ENCODE peak calls at places on chromosomes 3 and 15, in eight cellular contexts. W is heart right ventricle; V is GM23338; X is psoas muscle; U is cardiac muscle cell; D is suprapubic skin; K is effector memory CD4-positive, alpha-beta T cell; L is PC-9. Y is an unnamed sample.

GRCh38 chr15:62732078-62732477 is 310.5 kb upstream of the TPM1 start:
- DNase-seq in W (no peak), V (no peak), X (no peak), U (peak; percentile 59), D (no peak), K (no peak), L (no peak), Y (no peak)

GRCh38 chr15:65611888-65612615 is 1.1 kb upstream of the INTS14 start:
- DNase-seq in W (no peak), V (peak; percentile 24), X (no peak), U (no peak), D (no peak), K (no peak), L (no peak), Y (no peak)

GRCh38 chr15:41926184-41927056 is 32.6 kb upstream of the SPTBN5 start:
- DNase-seq in W (no peak), V (peak; percentile 46), X (no peak), U (no peak), D (no peak), K (no peak), L (no peak), Y (no peak)

GRCh38 chr3:16917980-16918682 is 33.4 kb downstream of the PLCL2 start:
- DNase-seq in W (no peak), V (no peak), X (no peak), U (no peak), D (no peak), K (no peak), L (no peak), Y (no peak)

GRCh38 chr3:128787256-128788253 is 61.6 kb downstream of the RAB7A start:
- DNase-seq in W (no peak), V (peak; percentile 82), X (no peak), U (peak; percentile 55), D (no peak), K (peak; percentile 32), L (peak; percentile 70), Y (no peak)

GRCh38 chr3:150253622-150254021 is 154.5 kb upstream of the TSC22D2 start:
- DNase-seq in W (peak; percentile 19), V (no peak), X (no peak), U (no peak), D (no peak), K (no peak), L (no peak), Y (no peak)

GRCh38 chr3:164040991-164041390 is 1037.3 kb downstream of the SI start:
- DNase-seq in W (no peak), V (no peak), X (no peak), U (no peak), D (no peak), K (no peak), L (no peak), Y (no peak)

GRCh38 chr15:93071469-93071891 is 17.5 kb downstream of the RGMA start:
- DNase-seq in W (no peak), V (no peak), X (no peak), U (peak; percentile 64), D (peak; percentile 56), K (no peak), L (no peak), Y (no peak)

GRCh38 chr3:11384074-11384473 is 111.9 kb downstream of the ATG7 start:
- DNase-seq in W (no peak), V (no peak), X (no peak), U (peak; percentile 69), D (no peak), K (no peak), L (no peak), Y (no peak)

GRCh38 chr3:46466273-46466672 is 1.6 kb upstream of the LTF start:
- DNase-seq in W (no peak), V (no peak), X (no peak), U (peak; percentile 24), D (no peak), K (no peak), L (no peak), Y (peak; percentile 56)

GRCh38 chr15:38696120-38696727 is 131.6 kb upstream of the RASGRP1 start:
- DNase-seq in W (no peak), V (no peak), X (no peak), U (peak; percentile 35), D (peak; percentile 60), K (peak; percentile 45), L (no peak), Y (no peak)

GRCh38 chr3:48543271-48543866 is 13.2 kb downstream of the PFKFB4 start:
- DNase-seq in W (peak; percentile 58), V (no peak), X (peak; percentile 51), U (no peak), D (no peak), K (no peak), L (peak; percentile 83), Y (peak; percentile 67)

GRCh38 chr3:125322166-125322565 is 53.0 kb downstream of the ZNF148 start:
- DNase-seq in W (no peak), V (no peak), X (no peak), U (peak; percentile 21), D (no peak), K (no peak), L (no peak), Y (no peak)

GRCh38 chr3:190537131-190537530 is 23.2 kb downstream of the IL1RAP start:
- DNase-seq in W (no peak), V (no peak), X (no peak), U (no peak), D (no peak), K (no peak), L (no peak), Y (no peak)

GRCh38 chr3:169120928-169121327 is 542.6 kb downstream of the MECOM start:
- DNase-seq in W (no peak), V (no peak), X (no peak), U (no peak), D (no peak), K (no peak), L (no peak), Y (no peak)

GRCh38 chr3:101942356-101942755 is 93.0 kb downstream of the NFKBIZ start:
- DNase-seq in W (no peak), V (no peak), X (no peak), U (no peak), D (no peak), K (no peak), L (no peak), Y (no peak)

GRCh38 chr3:184733181-184733580 is 21.3 kb upstream of the MAGEF1 start:
- DNase-seq in W (no peak), V (no peak), X (no peak), U (no peak), D (no peak), K (no peak), L (peak; percentile 69), Y (peak; percentile 26)

GRCh38 chr15:59299919-59300617 is 72.6 kb downstream of the MYO1E start:
- DNase-seq in W (peak; percentile 78), V (no peak), X (peak; percentile 75), U (peak; percentile 98), D (peak; percentile 91), K (peak; percentile 33), L (peak; percentile 93), Y (peak; percentile 91)
- H3K4me1 ChIP-seq in W (peaks cover 76% of the 10 kb centered on the region), V (peaks cover 37% of the 10 kb centered on the region), X (peaks cover 48% of the 10 kb centered on the region), U (no peaks in the 10 kb centered on the region), D (peaks cover 41% of the 10 kb centered on the region), K (peaks cover 13% of the 10 kb centered on the region), L (peaks cover 99% of the 10 kb centered on the region), Y (peaks cover 34% of the 10 kb centered on the region)

GRCh38 chr15:44471885-44472284 is 44.5 kb downstream of the CTDSPL2 start:
- DNase-seq in W (no peak), V (no peak), X (no peak), U (no peak), D (no peak), K (no peak), L (no peak), Y (no peak)

DNA sequence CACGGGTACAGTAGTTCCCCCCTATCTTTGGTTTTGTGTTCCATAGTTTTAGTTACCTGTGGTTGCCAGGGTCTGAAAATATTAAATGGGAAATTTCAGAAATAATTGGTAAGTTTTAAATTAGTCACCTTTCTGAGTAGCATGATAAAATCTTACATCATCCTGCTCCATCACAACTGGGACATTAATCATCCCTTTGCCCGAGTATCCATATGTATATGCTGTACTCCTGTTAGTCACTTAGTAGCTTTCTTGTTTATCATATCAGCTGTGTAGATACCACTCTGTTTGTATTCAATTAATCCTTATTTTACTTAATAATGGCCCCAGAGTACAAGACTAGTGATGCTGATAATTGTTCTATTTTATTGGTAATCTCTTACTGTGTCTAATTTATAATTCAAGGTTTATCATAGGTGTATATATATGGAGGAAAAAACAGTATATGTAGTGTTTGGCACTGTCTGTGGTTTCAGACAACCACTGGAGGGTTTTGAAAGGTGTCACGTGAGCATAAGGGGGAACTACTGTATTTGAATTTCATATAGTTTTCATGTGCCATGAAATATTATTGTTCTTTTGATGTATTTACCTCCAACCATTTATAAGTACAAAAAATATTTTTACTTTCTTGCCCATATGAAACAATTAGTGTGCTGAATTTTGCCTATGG is 41.4 kb downstream of the CTDSPL2 start:
- DNase-seq in W (no peak), V (no peak), X (no peak), U (peak; percentile 50), D (no peak), K (no peak), L (peak; percentile 42), Y (no peak)
- H3K4me3 ChIP-seq in W (no peak overlapping the region), V (no peak overlapping the region), X (no peak overlapping the region), U (no peak overlapping the region), D (no peak overlapping the region), K (no peak overlapping the region), L (no peak overlapping the region), Y (no peak overlapping the region)

GRCh38 chr15:48564690-48565089 is 80.8 kb downstream of the FBN1 start:
- DNase-seq in W (no peak), V (no peak), X (no peak), U (no peak), D (no peak), K (no peak), L (no peak), Y (no peak)
- H3K4me1 ChIP-seq in W (peaks cover 33% of the 10 kb centered on the region), V (no peaks in the 10 kb centered on the region), X (no peaks in the 10 kb centered on the region), U (no peaks in the 10 kb centered on the region), D (peaks cover 16% of the 10 kb centered on the region), K (no peaks in the 10 kb centered on the region), L (peaks cover 23% of the 10 kb centered on the region), Y (no peaks in the 10 kb centered on the region)

GRCh38 chr3:56629451-56629850 is 53.6 kb downstream of the TASOR start:
- DNase-seq in W (no peak), V (no peak), X (no peak), U (no peak), D (no peak), K (no peak), L (no peak), Y (no peak)

GRCh38 chr3:56630966-56631365 is 52.1 kb downstream of the TASOR start:
- DNase-seq in W (no peak), V (no peak), X (no peak), U (no peak), D (no peak), K (no peak), L (no peak), Y (no peak)

GRCh38 chr3:56633602-56634371 is 49.3 kb downstream of the TASOR start:
- DNase-seq in W (peak; percentile 50), V (no peak), X (no peak), U (no peak), D (no peak), K (no peak), L (no peak), Y (no peak)

GRCh38 chr3:56629044-56629443 is 54.0 kb downstream of the TASOR start:
- DNase-seq in W (no peak), V (no peak), X (no peak), U (no peak), D (no peak), K (no peak), L (no peak), Y (no peak)

DNA sequence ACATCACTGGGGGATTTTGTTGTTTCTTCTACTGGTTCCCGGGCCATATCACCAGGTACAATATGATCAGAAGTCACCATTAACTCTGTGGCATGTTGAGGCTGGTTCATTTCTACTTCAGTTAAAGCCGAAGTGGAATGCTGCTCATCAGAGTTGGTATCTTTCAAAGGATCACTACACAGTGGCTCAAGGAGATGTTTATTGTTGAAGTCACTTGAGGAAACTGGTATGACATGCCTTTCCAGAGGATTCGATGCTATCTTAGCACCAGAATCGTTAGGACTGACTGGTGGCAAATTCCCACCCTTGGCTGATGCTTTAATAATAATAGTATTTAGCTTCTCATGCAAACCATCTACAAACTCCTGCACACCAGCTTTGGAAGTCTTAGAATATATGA is 49.9 kb downstream of the TASOR start:
- DNase-seq in W (no peak), V (no peak), X (no peak), U (no peak), D (no peak), K (no peak), L (no peak), Y (no peak)
- H3K4me3 ChIP-seq in W (no peak overlapping the region), V (no peak overlapping the region), X (no peak overlapping the region), U (no peak overlapping the region), D (no peak overlapping the region), K (no peak overlapping the region), L (no peak overlapping the region), Y (no peak overlapping the region)

Y was measured in right atrium auricular region.